ENCODE peak calls at places on chromosome 10, in seven cellular contexts. One of them, this sample, is unnamed.

GRCh38 chr10:52226448-52226847 is 87.6 kb upstream of the DKK1 start:
- DNase-seq in suprapubic skin: no peak
- DNase-seq in AG10803: peak
- DNase-seq in activated T-cell treated with anti-CD3 and anti-CD28 coated beads for 1 hour: no peak
- DNase-seq in SK-N-SH: no peak
- DNase-seq in NCI-H748 treated with DMSO at 0.1 percent for 48 hours: no peak
- DNase-seq in activated CD8-positive, alpha-beta memory T cell treated with anti-CD3 and anti-CD28 coated beads for 24 hours: no peak
- DNase-seq in this sample: no peak

GRCh38 chr10:70557876-70558275 is 44.7 kb downstream of the PRF1 start:
- DNase-seq in suprapubic skin: no peak
- DNase-seq in AG10803: no peak
- DNase-seq in activated T-cell treated with anti-CD3 and anti-CD28 coated beads for 1 hour: no peak
- DNase-seq in SK-N-SH: no peak
- DNase-seq in NCI-H748 treated with DMSO at 0.1 percent for 48 hours: no peak
- DNase-seq in activated CD8-positive, alpha-beta memory T cell treated with anti-CD3 and anti-CD28 coated beads for 24 hours: no peak
- DNase-seq in this sample: no peak

GRCh38 chr10:80545258-80545881 is 7.7 kb downstream of the SH2D4B start:
- DNase-seq in suprapubic skin: no peak
- DNase-seq in AG10803: no peak
- DNase-seq in activated T-cell treated with anti-CD3 and anti-CD28 coated beads for 1 hour: no peak
- DNase-seq in SK-N-SH: no peak
- DNase-seq in NCI-H748 treated with DMSO at 0.1 percent for 48 hours: no peak
- DNase-seq in activated CD8-positive, alpha-beta memory T cell treated with anti-CD3 and anti-CD28 coated beads for 24 hours: no peak
- DNase-seq in this sample: no peak

GRCh38 chr10:58943234-58943633 is 233.2 kb upstream of the PHYHIPL start:
- DNase-seq in suprapubic skin: no peak
- DNase-seq in AG10803: peak
- DNase-seq in activated T-cell treated with anti-CD3 and anti-CD28 coated beads for 1 hour: no peak
- DNase-seq in SK-N-SH: no peak
- DNase-seq in NCI-H748 treated with DMSO at 0.1 percent for 48 hours: no peak
- DNase-seq in activated CD8-positive, alpha-beta memory T cell treated with anti-CD3 and anti-CD28 coated beads for 24 hours: no peak
- DNase-seq in this sample: no peak

GRCh38 chr10:22615819-22616499 is 98.4 kb downstream of the PIP4K2A start:
- DNase-seq in suprapubic skin: no peak
- DNase-seq in AG10803: peak
- DNase-seq in activated T-cell treated with anti-CD3 and anti-CD28 coated beads for 1 hour: no peak
- DNase-seq in SK-N-SH: no peak
- DNase-seq in NCI-H748 treated with DMSO at 0.1 percent for 48 hours: peak
- DNase-seq in activated CD8-positive, alpha-beta memory T cell treated with anti-CD3 and anti-CD28 coated beads for 24 hours: peak
- DNase-seq in this sample: no peak

GRCh38 chr10:103192451-103193106 is 493 bp downstream of the NT5C2 start:
- DNase-seq in suprapubic skin: peak
- DNase-seq in AG10803: peak
- DNase-seq in activated T-cell treated with anti-CD3 and anti-CD28 coated beads for 1 hour: peak
- DNase-seq in SK-N-SH: peak
- DNase-seq in NCI-H748 treated with DMSO at 0.1 percent for 48 hours: peak
- DNase-seq in activated CD8-positive, alpha-beta memory T cell treated with anti-CD3 and anti-CD28 coated beads for 24 hours: peak
- DNase-seq in this sample: peak

GRCh38 chr10:48796846-48797245 is 112.2 kb downstream of the WDFY4 start:
- DNase-seq in suprapubic skin: no peak
- DNase-seq in AG10803: no peak
- DNase-seq in activated T-cell treated with anti-CD3 and anti-CD28 coated beads for 1 hour: no peak
- DNase-seq in SK-N-SH: no peak
- DNase-seq in NCI-H748 treated with DMSO at 0.1 percent for 48 hours: no peak
- DNase-seq in activated CD8-positive, alpha-beta memory T cell treated with anti-CD3 and anti-CD28 coated beads for 24 hours: no peak
- DNase-seq in this sample: no peak

GRCh38 chr10:45418417-45418858 is 44.4 kb downstream of the ALOX5 start:
- DNase-seq in suprapubic skin: no peak
- DNase-seq in AG10803: no peak
- DNase-seq in activated T-cell treated with anti-CD3 and anti-CD28 coated beads for 1 hour: no peak
- DNase-seq in SK-N-SH: no peak
- DNase-seq in NCI-H748 treated with DMSO at 0.1 percent for 48 hours: no peak
- DNase-seq in activated CD8-positive, alpha-beta memory T cell treated with anti-CD3 and anti-CD28 coated beads for 24 hours: no peak
- DNase-seq in this sample: no peak

GRCh38 chr10:17961551-17962422 is 10.1 kb downstream of the SLC39A12 start:
- DNase-seq in suprapubic skin: no peak
- DNase-seq in AG10803: peak
- DNase-seq in activated T-cell treated with anti-CD3 and anti-CD28 coated beads for 1 hour: no peak
- DNase-seq in SK-N-SH: no peak
- DNase-seq in NCI-H748 treated with DMSO at 0.1 percent for 48 hours: no peak
- DNase-seq in activated CD8-positive, alpha-beta memory T cell treated with anti-CD3 and anti-CD28 coated beads for 24 hours: no peak
- DNase-seq in this sample: no peak